ENCODE peak calls at places on chromosomes 6 and 20, in four cellular contexts. L is GM12878, M is A549, Y is NB4. P is an unnamed sample.
A peak's percentile ranks its signal among the peaks of the same experiment; 100 is the strongest.

GRCh38 chr6:40319124-40319523 is 268.0 kb downstream of the LRFN2 start:
- DNase-seq in L (no peak), M (no peak), Y (no peak), P (no peak)

GRCh38 chr6:68718379-68719073 is 83.4 kb downstream of the ADGRB3 start:
- DNase-seq in L (no peak), M (no peak), Y (no peak), P (no peak)

GRCh38 chr6:119552016-119552415 is 202.5 kb upstream of the MAN1A1 start:
- DNase-seq in L (no peak), M (no peak), Y (no peak), P (no peak)

GRCh38 chr20:24160563-24161355 is 172.2 kb upstream of the GGTLC1 start:
- DNase-seq in L (no peak), M (peak; percentile 57), Y (peak; percentile 44), P (peak; percentile 58)

GRCh38 chr6:88705601-88706000 is 257.8 kb downstream of the RNGTT start:
- DNase-seq in L (peak; percentile 81), M (no peak), Y (no peak), P (no peak)

GRCh38 chr6:121437861-121438651 is 2.6 kb downstream of the GJA1 start:
- DNase-seq in L (no peak), M (peak; percentile 17), Y (peak; percentile 52), P (peak; percentile 74)

GRCh38 chr6:157652601-157653363 is 170.3 kb upstream of the SNX9 start:
- DNase-seq in L (no peak), M (no peak), Y (no peak), P (no peak)

GRCh38 chr6:10395946-10396577 is 18.8 kb downstream of the TFAP2A start:
- DNase-seq in L (no peak), M (no peak), Y (no peak), P (no peak)

GRCh38 chr6:11354019-11354418 is 121.6 kb upstream of the NEDD9 start:
- DNase-seq in L (no peak), M (no peak), Y (peak; percentile 32), P (peak; percentile 94)

GRCh38 chr6:21496749-21497148 is 96.8 kb upstream of the SOX4 start:
- DNase-seq in L (no peak), M (no peak), Y (no peak), P (no peak)

GRCh38 chr20:56554869-56555268 is 21.8 kb downstream of the FAM209B start:
- DNase-seq in L (peak; percentile 83), M (peak; percentile 77), Y (peak; percentile 89), P (peak; percentile 85)

GRCh38 chr20:8932192-8933150 is 136.4 kb upstream of the PLCB4 start:
- DNase-seq in L (no peak), M (peak; percentile 15), Y (no peak), P (peak; percentile 73)

GRCh38 chr6:21678990-21679389 is 85.4 kb downstream of the SOX4 start:
- DNase-seq in L (no peak), M (peak; percentile 32), Y (no peak), P (peak; percentile 52)

GRCh38 chr20:22288957-22289356 is 295.4 kb downstream of the FOXA2 start:
- DNase-seq in L (no peak), M (no peak), Y (no peak), P (no peak)

GRCh38 chr6:150631283-150631981 is 31.7 kb downstream of the PLEKHG1 start:
- DNase-seq in L (no peak), M (no peak), Y (peak; percentile 7), P (no peak)

GRCh38 chr20:13915244-13915643 is 75.2 kb downstream of the SEL1L2 start:
- DNase-seq in L (no peak), M (no peak), Y (no peak), P (no peak)
- TF ChIP-seq MYC in L (no peak), M (no peak), Y (no peak), P (no peak)

DNA sequence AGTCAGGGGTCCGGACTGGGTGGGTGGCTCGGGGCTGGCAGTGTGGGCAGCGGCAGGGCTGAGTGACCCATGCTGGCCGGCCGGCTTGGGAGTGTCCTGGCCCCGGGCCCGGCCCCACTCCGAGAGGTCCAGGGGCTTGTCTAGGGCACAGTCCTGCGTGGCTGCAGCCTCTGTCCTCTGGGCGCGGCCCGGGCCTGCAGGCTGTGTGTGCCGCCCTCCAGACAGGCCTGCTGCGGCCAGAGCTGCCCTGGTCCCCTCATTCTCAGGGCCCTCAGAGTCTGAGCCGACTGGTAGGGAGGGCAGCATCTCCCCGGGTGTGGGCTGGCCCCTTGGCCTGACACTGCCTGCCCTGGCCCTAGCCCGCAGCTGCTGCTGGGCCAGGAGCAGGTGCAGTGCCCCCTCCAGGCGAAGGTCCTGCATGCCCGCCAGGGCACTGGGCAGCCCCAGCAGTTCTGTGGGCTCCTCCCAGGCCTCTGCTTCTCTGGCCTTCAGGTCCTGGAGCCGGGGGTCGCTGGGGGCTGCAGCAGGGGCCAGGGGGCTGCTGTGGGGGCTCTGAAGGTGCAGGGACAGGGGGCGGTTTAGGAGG is 6.9 kb upstream of the CABLES2 start:
- DNase-seq in L (no peak), M (peak; percentile 47), Y (no peak), P (no peak)
- TF ChIP-seq CTCF in L (no peak), M (peak; percentile 26), Y (peak; percentile 27), P (peak; percentile 12)

DNA sequence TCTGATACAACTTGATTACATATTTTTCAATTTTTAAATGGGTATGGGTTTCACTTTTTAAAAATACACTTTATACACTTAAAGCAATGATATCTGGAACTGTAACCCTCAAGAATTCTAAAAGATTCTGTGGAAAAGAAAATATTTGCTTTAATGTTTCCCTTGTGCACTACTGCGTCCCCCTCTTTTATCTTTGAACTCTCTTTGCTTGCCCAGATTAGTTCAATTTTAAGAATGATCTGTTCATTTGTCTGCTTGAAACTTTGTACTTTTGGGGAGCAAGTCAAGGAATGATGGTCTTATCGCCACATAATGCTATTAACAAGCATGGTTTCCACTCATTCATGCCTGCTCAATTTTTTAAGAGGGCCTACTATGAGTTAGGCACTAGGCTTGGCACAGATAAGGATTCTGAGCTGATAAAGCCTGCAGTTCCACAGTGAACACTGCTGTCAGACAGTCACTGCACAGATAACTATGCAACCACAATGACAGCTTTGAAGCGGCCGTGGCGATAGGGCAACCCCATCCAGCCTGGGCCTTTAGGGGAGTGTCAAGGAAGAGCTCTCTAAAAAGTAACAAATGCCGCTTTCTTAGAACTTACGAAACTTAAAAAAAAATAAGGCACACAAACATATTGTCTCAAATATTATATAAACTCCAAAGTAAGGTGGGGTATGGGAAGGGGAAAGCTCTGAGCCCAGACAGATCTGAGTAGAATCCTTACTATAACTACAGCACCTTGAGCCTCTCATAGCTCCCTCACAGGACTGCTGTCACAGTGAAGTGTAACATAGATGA is 29.7 kb downstream of the FYN start:
- DNase-seq in L (no peak), M (no peak), Y (peak; percentile 54), P (no peak)
- TF ChIP-seq MAX in L (no peak), M (no peak), Y (no peak), P (no peak)

GRCh38 chr6:159103396-159104162 is 58.8 kb upstream of the TAGAP start:
- DNase-seq in L (no peak), M (no peak), Y (no peak), P (no peak)
- TF ChIP-seq MYC in L (no peak), M (no peak), Y (no peak), P (no peak)

DNA sequence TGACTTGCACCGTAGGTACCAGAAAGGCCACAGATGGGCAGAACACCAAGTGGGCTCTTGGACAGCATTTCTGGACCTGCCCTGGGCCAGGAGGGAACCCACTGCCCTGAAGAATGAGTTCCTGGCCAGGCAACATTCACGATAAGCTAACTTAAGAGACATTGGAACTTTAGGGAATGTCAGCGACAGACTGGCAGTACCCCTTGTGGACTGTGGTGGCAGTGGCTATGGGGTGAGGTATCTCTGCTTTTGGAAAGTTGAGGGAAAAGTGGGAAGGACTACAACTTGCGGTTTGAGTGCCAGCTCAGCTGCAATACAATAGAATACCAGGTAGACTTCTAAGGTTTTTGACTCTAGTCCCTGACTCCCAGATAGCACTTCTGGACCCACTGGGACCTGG is 617.8 kb downstream of the COL12A1 start:
- DNase-seq in L (no peak), M (no peak), Y (no peak), P (no peak)
- TF ChIP-seq CTCF in L (no peak), M (no peak), Y (no peak), P (no peak)

GRCh38 chr6:16909599-16910360 is 148.5 kb upstream of the ATXN1 start:
- DNase-seq in L (no peak), M (no peak), Y (no peak), P (no peak)
- TF ChIP-seq MAX in L (no peak), M (no peak), Y (no peak), P (no peak)